ENCODE peak calls at places on chromosomes 12 and 14, in four cellular contexts. E is HCT116, M is HepG2, X is K562. L is an unnamed sample.

GRCh38 chr12:20830456-20830855 is 20.0 kb downstream of the SLCO1B3 start:
- DNase-seq in M (no peak), X (no peak), E (no peak), L (no peak)

GRCh38 chr12:77725611-77726010 is 105.1 kb upstream of the NAV3 start:
- DNase-seq in M (no peak), E (no peak), X (no peak), L (no peak)

GRCh38 chr14:85248881-85249635 is 280.9 kb upstream of the FLRT2 start:
- DNase-seq in E (no peak), X (no peak), M (no peak), L (no peak)

GRCh38 chr14:78319411-78319810 is 149.2 kb downstream of the NRXN3 start:
- DNase-seq in M (no peak), X (peak), E (no peak), L (no peak)

GRCh38 chr12:88914967-88915366 is 334.7 kb upstream of the KITLG start:
- DNase-seq in X (no peak), M (no peak), E (no peak), L (no peak)

GRCh38 chr14:94770251-94770749 is 387 bp upstream of the GSC start:
- DNase-seq in M (no peak), X (no peak), E (no peak), L (no peak)

GRCh38 chr12:121789233-121789781 is 4.2 kb downstream of the RHOF start:
- DNase-seq in E (no peak), M (no peak), X (no peak), L (no peak)

GRCh38 chr12:49537709-49538601 is 875 bp upstream of the KCNH3 start:
- DNase-seq in M (no peak), E (no peak), X (peak), L (no peak)

GRCh38 chr12:91965781-91966180 is 179.9 kb downstream of the BTG1 start:
- DNase-seq in M (no peak), X (no peak), E (no peak), L (no peak)

GRCh38 chr14:27391331-27391730 is 793.5 kb upstream of the NOVA1 start:
- DNase-seq in X (no peak), E (no peak), M (no peak), L (no peak)

GRCh38 chr12:26828315-26828714 is 4.7 kb downstream of the ITPR2 start:
- DNase-seq in M (no peak), X (no peak), E (no peak), L (no peak)

GRCh38 chr12:127339065-127339464 is 927.9 kb upstream of the TMEM132C start:
- DNase-seq in X (no peak), E (no peak), M (no peak), L (no peak)

GRCh38 chr14:77991128-77991772 is 178.9 kb upstream of the NRXN3 start:
- DNase-seq in M (peak), E (no peak), X (no peak), L (no peak)

GRCh38 chr12:31029916-31030562 is 43.6 kb upstream of the DDX11 start:
- DNase-seq in M (no peak), X (no peak), E (no peak), L (no peak)

GRCh38 chr14:101781240-101782061 is 19.9 kb downstream of the PPP2R5C start:
- DNase-seq in X (no peak), E (no peak), M (no peak), L (no peak)

GRCh38 chr12:94282675-94283074 is 134.3 kb downstream of the PLXNC1 start:
- DNase-seq in X (no peak), E (no peak), M (no peak), L (no peak)

GRCh38 chr12:2376855-2377657 is 324.3 kb downstream of the CACNA1C start:
- DNase-seq in X (no peak), M (no peak), E (no peak), L (no peak)

GRCh38 chr12:40903040-40903439 is 210.8 kb downstream of the CNTN1 start:
- DNase-seq in X (no peak), E (no peak), M (no peak), L (no peak)

GRCh38 chr12:78489990-78490389 is 374.6 kb upstream of the SYT1 start:
- DNase-seq in X (no peak), E (no peak), M (no peak), L (no peak)

GRCh38 chr12:71371132-71371531 is 68.5 kb upstream of the LGR5 start:
- DNase-seq in E (peak), M (peak), X (no peak), L (no peak)

GRCh38 chr14:76117789-76118188 is 33.9 kb upstream of the GPATCH2L start:
- DNase-seq in M (no peak), X (no peak), E (no peak), L (no peak)

GRCh38 chr12:41992029-41992428 is 152.6 kb downstream of the GXYLT1 start:
- DNase-seq in X (no peak), E (no peak), M (no peak), L (no peak)

GRCh38 chr12:96416033-96416790 is 16.0 kb upstream of the CDK17 start:
- DNase-seq in M (peak), E (no peak), X (no peak), L (no peak)
- TF ChIP-seq POLR2AphosphoS5 in M (no peak), E (no peak), X (no peak), L (no peak)

GRCh38 chr12:58295268-58295667 is 353.9 kb downstream of the ATP23 start:
- DNase-seq in E (no peak), M (no peak), X (no peak), L (no peak)
- TF ChIP-seq CTCF in E (no peak), M (no peak), X (no peak), L (no peak)

DNA sequence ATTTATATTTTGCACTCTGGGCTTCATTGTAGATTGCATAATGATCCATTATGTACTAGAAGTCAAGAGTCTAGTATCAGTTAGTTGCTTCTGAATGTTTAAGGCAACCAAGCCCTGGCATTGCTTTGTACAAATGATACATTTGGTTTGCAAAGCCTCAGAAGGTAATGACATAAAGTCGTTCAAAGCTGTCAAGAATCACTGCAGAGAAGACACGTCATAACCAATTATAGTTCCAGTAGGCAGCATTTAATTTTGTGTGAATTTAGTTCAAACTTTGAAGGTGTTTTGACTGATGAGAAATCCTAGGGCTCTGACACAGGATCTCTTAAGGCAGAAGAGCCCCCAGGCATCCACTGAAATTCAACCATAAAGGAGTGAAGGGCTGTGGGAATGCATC is 163.0 kb upstream of the KRR1 start:
- DNase-seq in E (no peak), M (no peak), X (no peak), L (no peak)
- TF ChIP-seq TCF7L2 in E (no peak), M (no peak), X (no peak), L (no peak)

GRCh38 chr12:6934110-6934509 is 6.4 kb downstream of the ATN1 start:
- DNase-seq in X (no peak), M (no peak), E (no peak), L (no peak)
- TF ChIP-seq POLR2AphosphoS5 in X (no peak), M (no peak), E (no peak), L (no peak)

GRCh38 chr12:57625261-57626032 is 7.6 kb downstream of the B4GALNT1 start:
- DNase-seq in X (no peak), E (no peak), M (no peak), L (no peak)

GRCh38 chr12:57628280-57629191 is 4.5 kb downstream of the B4GALNT1 start:
- DNase-seq in X (no peak), M (no peak), E (no peak), L (no peak)

GRCh38 chr12:57626111-57626928 is 6.7 kb downstream of the B4GALNT1 start:
- DNase-seq in E (no peak), X (no peak), M (no peak), L (no peak)

GRCh38 chr12:57626929-57627445 is 6.0 kb downstream of the B4GALNT1 start:
- DNase-seq in E (no peak), X (no peak), M (no peak), L (no peak)

GRCh38 chr12:57627504-57628279 is 5.3 kb downstream of the B4GALNT1 start:
- DNase-seq in M (no peak), X (no peak), E (no peak), L (no peak)
- TF ChIP-seq CTCF in M (no peak), X (no peak), E (no peak), L (no peak)

DNA sequence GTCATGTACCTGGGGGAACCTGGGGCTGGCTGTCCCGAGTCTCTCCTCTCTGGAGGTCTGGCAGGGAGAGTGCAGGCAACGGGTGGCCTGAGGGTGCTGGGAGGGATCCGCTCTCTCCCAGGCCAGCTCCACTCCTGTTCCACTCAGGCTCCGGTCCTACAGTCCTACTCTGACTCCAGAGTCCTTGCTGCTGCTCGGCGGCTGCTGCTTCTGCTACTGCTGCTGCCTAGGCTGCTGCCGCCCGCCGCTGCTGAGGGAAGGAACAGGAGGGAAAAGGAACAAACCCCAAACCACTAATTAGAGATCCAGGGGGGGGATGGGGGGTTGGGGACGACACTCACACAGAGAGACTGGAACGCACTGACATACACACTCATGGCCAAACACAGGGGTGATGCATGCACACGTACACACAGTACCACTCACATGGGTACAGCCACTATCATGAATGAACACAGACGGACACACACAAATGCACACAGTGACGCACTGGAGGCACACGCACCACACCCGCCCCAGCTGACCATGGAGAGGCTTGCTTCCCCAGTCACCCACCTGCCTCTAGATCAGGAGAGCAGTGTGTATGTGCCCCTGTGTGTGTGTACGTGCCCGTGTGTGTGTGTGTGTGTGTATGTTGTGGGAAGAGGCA is at the start of gene SP7:
- DNase-seq in E (no peak), X (no peak), M (no peak), L (no peak)
- TF ChIP-seq TCF7L2 in E (no peak), X (no peak), M (no peak), L (no peak)

GRCh38 chr12:124370384-124370783 is 75.5 kb downstream of the RFLNA start:
- DNase-seq in E (no peak), X (no peak), M (no peak), L (no peak)
- TF ChIP-seq POLR2AphosphoS5 in E (no peak), X (no peak), M (no peak), L (no peak)

DNA sequence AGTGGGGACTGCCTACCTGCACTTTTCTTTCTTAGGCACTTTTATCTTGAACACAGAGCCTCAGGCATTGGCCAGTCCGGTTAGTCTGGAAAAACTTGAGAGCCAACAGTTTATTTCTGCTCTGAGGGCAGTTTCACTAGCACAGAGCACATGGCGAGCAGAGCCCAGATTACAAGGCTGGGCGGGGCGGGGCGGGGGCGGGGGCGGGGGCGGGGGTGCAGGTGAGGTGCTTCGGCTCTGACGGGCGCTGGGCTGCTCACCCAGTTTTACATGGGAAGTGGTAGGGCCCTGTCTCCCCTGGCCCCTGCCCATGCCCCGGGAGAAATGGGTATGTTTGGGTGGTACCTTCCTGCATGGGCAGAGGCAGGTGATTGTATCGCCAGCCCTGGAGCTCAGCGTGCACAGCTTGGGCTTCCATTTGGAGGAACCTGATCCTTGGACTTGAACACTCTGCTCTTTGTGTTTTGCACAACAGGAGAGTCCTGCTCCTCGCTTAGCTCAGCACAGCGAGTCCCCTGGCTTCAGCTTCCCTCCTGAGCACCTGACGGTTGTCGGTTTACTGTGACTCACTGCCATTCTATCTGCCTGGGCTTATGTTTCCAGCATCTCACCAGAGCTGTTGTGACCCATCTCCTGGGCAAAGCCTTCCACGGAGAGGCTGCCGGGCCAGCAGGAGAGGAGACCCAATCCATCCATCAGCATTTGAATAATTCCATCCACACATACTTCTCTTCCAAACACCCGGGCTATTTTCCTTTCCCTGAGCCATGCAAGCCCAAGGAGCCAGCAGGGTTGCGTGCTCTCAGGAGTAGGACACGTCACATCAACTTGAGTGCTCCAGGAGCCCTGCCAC is 108.5 kb downstream of the ARF6 start:
- DNase-seq in X (peak), M (peak), E (peak), L (no peak)
- TF ChIP-seq CTCF in X (no peak), M (no peak), E (no peak), L (no peak)

L was measured in Panc1.